ENCODE peak calls at places on chromosomes 13 and 19, in four cellular contexts. N is Peyer's patch, A is prostate gland, V is body of pancreas. P is an unnamed sample.

GRCh38 chr13:48400820-48401219 is 12.1 kb downstream of the LPAR6 start:
- DNase-seq in V (no peak), N (no peak), A (peak), P (no peak)

GRCh38 chr13:50588736-50589135 is 254.8 kb downstream of the DLEU7 start:
- DNase-seq in N (no peak), A (no peak), V (no peak), P (no peak)

GRCh38 chr19:40598918-40599307 is 2.3 kb upstream of the LTBP4 start:
- DNase-seq in N (no peak), V (no peak), A (no peak), P (no peak)

GRCh38 chr19:54207908-54208783 is 7.5 kb downstream of the RPS9 start:
- DNase-seq in V (peak), A (no peak), N (peak), P (peak)

GRCh38 chr13:35599385-35599784 is 122.9 kb upstream of the MAB21L1 start:
- DNase-seq in V (no peak), A (no peak), N (no peak), P (no peak)

GRCh38 chr13:28655566-28655965 is 3.4 kb upstream of the POMP start:
- DNase-seq in N (no peak), A (no peak), V (no peak), P (no peak)

GRCh38 chr13:25920277-25920676 is 131.5 kb downstream of the SHISA2 start:
- DNase-seq in A (no peak), V (no peak), N (no peak), P (no peak)

GRCh38 chr19:33703821-33704220 is 82.1 kb downstream of the CHST8 start:
- DNase-seq in N (no peak), A (no peak), V (no peak), P (no peak)

GRCh38 chr13:49746111-49746510 is 46.4 kb downstream of the KPNA3 start:
- DNase-seq in V (no peak), A (no peak), N (no peak), P (no peak)

GRCh38 chr19:19026299-19026971 is 6.9 kb downstream of the SUGP2 start:
- DNase-seq in N (no peak), A (peak), V (peak), P (peak)

GRCh38 chr13:63774133-63774532 is 2358.5 kb upstream of the PCDH20 start:
- DNase-seq in V (no peak), A (no peak), N (no peak), P (no peak)

GRCh38 chr13:79775830-79776229 is 294.9 kb downstream of the NDFIP2 start:
- DNase-seq in A (no peak), V (peak), N (peak), P (no peak)

GRCh38 chr13:51397262-51397933 is 55.4 kb downstream of the INTS6 start:
- DNase-seq in V (peak), A (peak), N (no peak), P (no peak)

GRCh38 chr13:36796052-36796451 is 23.0 kb upstream of the RFXAP start:
- DNase-seq in N (no peak), V (no peak), A (no peak), P (no peak)

GRCh38 chr13:28329395-28330158 is 165.4 kb downstream of the FLT1 start:
- DNase-seq in A (no peak), V (no peak), N (no peak), P (no peak)

GRCh38 chr13:23709521-23709920 is 139.3 kb downstream of the TNFRSF19 start:
- DNase-seq in V (no peak), A (no peak), N (no peak), P (no peak)

GRCh38 chr13:26861951-26862350 is 101.4 kb upstream of the GPR12 start:
- DNase-seq in A (no peak), N (no peak), V (no peak), P (no peak)

GRCh38 chr19:58380037-58380735 is 644 bp downstream of the ZNF837 start:
- DNase-seq in A (no peak), V (no peak), N (no peak), P (no peak)

GRCh38 chr13:108679989-108680388 is 50.6 kb downstream of the MYO16 start:
- DNase-seq in A (no peak), V (no peak), N (no peak), P (no peak)

GRCh38 chr19:57052102-57052501 is 67.7 kb upstream of the USP29 start:
- DNase-seq in A (no peak), N (no peak), V (no peak), P (no peak)

GRCh38 chr13:113573065-113573464 is 11.5 kb upstream of the TFDP1 start:
- DNase-seq in A (no peak), N (no peak), V (no peak), P (no peak)

GRCh38 chr13:113935081-113935511 is 38.8 kb downstream of the C13orf46 start:
- DNase-seq in A (no peak), V (peak), N (peak), P (no peak)

GRCh38 chr13:109481046-109481445 is 305.3 kb downstream of the IRS2 start:
- DNase-seq in A (no peak), N (no peak), V (no peak), P (no peak)

GRCh38 chr19:46659151-46660007 is 1.6 kb downstream of the DACT3 start:
- DNase-seq in V (no peak), A (no peak), N (no peak), P (peak)

GRCh38 chr13:110242615-110243014 is 64.3 kb downstream of the COL4A1 start:
- DNase-seq in N (no peak), A (no peak), V (no peak), P (no peak)

DNA sequence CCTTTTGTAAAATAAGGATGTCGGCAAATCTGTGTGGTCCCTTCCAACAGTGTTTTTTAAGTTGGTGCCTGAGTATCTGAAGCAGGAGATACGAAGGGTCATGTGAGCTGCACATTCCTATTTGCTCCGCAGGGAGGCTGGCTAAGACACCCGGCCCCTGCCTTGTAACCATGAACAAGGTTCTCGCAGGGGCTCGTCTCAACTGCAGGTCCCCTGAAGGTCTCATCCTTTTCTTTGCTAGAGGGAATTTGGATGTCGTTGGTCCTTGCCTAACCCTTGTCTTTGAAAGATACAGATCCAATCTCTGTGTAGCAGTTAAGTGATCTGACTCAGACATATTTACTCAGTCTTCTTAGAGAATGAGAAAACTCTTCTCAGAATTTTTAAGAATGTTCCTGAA is 64.4 kb downstream of the LRCH1 start:
- DNase-seq in N (no peak), V (no peak), A (no peak), P (no peak)
- TF ChIP-seq CTCF in N (no peak), V (no peak), A (no peak), P (no peak)

DNA sequence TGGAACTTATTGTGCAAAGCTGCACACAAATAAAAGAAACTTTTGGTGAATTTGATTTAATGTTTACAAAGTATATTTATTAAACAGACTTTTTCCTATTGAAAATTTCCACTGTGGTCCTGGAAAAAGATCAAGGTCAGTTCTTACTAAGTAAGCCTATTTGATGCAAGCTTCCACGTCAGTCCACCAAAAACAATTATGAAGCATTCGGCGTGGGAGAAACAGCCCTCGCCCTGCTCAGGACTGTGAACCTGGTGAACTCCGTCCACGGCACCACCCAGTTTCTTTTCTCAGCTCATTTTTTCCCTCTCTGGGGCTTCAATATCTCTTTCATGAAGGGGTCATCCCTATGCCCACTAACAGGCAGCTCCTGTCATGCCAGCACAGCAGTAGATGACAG is 149.8 kb downstream of the EFNB2 start:
- DNase-seq in V (no peak), A (no peak), N (no peak), P (no peak)
- H3K4me3 ChIP-seq in V (no peak), A (no peak), N (no peak), P (no peak)

GRCh38 chr19:35154535-35155406 is at the start of gene FXYD5:
- DNase-seq in A (no peak), N (peak), V (peak), P (peak)
- TF ChIP-seq POLR2A in A (no peak), N (no peak), V (peak), P (peak)

GRCh38 chr19:55536951-55537740 is at the start of gene SBK2:
- DNase-seq in V (no peak), N (no peak), A (no peak), P (no peak)
- TF ChIP-seq CTCF in V (no peak), N (no peak), A (no peak), P (no peak)

DNA sequence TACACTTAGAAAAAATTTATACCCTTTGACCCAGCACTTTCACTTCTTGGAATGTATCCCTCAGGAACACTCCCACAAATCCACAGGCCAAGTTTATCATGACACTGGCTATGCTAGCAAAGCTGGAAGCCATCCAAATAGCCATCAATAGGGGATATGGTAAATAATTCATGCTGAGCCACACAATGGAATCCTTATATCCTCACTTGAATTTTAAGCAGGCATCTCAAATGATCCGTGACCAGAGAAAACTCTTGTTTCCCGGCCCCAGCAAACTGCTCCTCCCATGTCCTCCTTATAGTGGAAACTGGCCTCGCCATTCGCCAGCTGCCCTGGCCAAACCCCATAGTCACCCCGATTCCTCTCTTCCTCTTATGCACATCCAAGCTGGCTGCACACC is 37.6 kb downstream of the GRIK5 start:
- DNase-seq in V (no peak), N (no peak), A (no peak), P (no peak)
- H3K4me3 ChIP-seq in V (no peak), N (no peak), A (no peak), P (no peak)

GRCh38 chr13:71619096-71619495 is 247.9 kb downstream of the DACH1 start:
- DNase-seq in V (no peak), N (no peak), A (no peak), P (no peak)
- TF ChIP-seq POLR2A in V (no peak), N (no peak), A (no peak), P (no peak)

DNA sequence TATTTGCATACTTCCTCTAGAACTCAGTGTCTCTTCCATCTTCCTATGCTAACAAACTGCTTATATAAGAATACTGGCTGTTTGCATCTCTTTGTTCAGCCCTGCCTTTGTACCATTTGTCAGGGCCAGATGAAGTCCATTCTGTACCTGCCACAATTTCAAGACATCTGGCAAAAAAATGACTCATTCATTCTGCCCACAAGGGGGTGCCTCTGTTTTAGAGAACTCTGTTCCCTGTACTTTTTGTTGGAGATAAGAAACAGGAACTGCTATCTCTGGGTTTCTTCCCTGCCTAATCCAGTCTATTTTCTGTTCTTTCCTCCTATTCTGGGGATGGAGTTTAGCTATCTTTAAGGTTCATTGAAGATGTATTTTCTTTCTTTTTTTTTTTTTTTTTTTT is 23.0 kb downstream of the ZNF568 start:
- DNase-seq in V (no peak), N (no peak), A (no peak), P (no peak)
- TF ChIP-seq CTCF in V (no peak), N (no peak), A (no peak), P (no peak)

DNA sequence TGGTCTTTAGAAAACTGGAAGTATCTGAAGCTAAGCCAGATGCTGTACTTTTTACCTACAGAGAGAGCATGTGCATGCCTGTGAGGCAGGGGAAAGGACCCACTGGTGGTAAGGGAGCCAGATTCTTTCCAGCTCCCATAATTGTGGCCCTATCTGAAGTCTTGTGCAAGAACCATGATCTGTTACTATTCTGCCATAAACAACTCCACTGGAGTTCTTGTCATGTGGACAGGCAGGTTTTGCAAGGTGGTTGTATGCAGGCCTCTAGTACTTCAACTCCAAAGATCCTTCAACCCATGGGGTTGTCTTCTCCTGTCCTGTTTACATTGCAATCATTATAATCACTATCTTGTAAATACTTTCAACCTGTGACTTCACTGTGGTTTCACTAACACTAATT is 14.1 kb downstream of the PROSER1 start:
- DNase-seq in A (peak), V (no peak), N (no peak), P (no peak)
- H3K4me3 ChIP-seq in A (no peak), V (no peak), N (no peak), P (no peak)

DNA sequence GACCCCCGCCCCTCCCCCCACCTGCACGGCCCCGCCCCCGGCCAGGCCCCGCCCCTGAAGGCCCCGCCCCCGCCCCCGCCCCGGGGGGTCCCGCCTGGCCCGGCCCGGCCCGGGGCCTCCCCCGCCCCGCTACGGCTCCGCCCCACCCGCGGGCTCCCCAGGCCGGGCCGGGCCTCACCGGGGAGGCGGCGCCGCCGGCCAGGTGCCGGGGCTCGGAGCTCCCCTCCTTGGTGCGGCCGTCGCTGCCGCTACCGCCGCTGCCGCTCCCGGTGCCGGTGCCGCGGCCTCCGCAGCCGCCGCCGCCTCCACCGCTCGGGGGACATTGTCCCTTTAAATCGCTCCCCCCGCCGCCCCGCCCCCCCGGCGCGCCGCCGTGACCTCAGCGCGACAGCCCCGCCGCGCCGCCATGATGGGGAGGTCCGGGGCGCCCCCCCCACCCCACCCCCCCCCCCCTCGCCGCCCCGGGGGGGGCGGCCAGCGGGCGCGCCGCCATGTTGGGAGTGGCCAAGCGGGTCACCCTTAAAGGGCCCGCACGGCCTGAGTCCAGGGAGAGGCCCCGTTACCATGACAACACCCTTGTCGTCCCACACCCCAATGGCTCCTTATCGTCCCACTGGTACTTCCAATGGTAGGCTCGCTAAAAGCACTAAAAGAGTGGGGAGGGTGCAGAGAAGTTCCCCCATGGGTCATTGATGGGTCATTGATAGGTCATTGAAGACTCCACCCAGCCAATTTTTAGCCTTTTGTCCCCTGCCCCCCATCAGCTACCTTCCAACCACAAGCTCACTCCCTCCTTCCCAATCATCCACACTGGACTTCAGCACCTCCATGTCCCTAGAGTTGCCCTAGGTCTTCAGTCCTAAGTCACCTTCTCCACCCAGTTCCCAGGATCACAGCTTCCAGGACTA is at the start of gene WIZ:
- DNase-seq in A (peak), N (peak), V (peak), P (peak)
- TF ChIP-seq POLR2A in A (no peak), N (no peak), V (no peak), P (no peak)

GRCh38 chr19:9672893-9673292 is 2.0 kb downstream of the ZNF562 start:
- DNase-seq in A (no peak), N (no peak), V (no peak), P (no peak)

GRCh38 chr19:9673912-9674668 is 810 bp downstream of the ZNF562 start:
- DNase-seq in N (no peak), V (no peak), A (no peak), P (no peak)

GRCh38 chr19:9667898-9668297 is 7.0 kb downstream of the ZNF562 start:
- DNase-seq in A (no peak), N (no peak), V (no peak), P (no peak)

GRCh38 chr19:9671654-9672053 is 3.2 kb downstream of the ZNF562 start:
- DNase-seq in N (no peak), V (no peak), A (no peak), P (no peak)

GRCh38 chr19:9668544-9668943 is 6.4 kb downstream of the ZNF562 start:
- DNase-seq in N (no peak), A (no peak), V (no peak), P (no peak)
- TF ChIP-seq CTCF in N (no peak), A (no peak), V (no peak), P (no peak)

P was measured in right lobe of liver.